ENCODE peak calls at places on chromosomes 7 and 10, in ten cellular contexts. V, N, K, I, T, L, M, C, A and Z are unnamed samples.
A peak's percentile ranks its signal among the peaks of the same experiment; 100 is the strongest.

GRCh38 chr10:95327367-95327766 is 36.6 kb upstream of the PDLIM1 start:
- DNase-seq in A (peak; percentile 56), M (peak; percentile 60), C (peak; percentile 51), T (peak; percentile 68), N (peak; percentile 89), V (peak; percentile 74), I (no peak), K (peak; percentile 57), L (no peak), Z (peak; percentile 88)

GRCh38 chr7:96719164-96719563 is 9.5 kb upstream of the SEM1 start:
- DNase-seq in I (no peak), A (no peak), L (no peak), V (no peak), C (no peak), N (no peak), K (no peak), T (no peak), M (no peak), Z (no peak)

GRCh38 chr7:75920431-75921161 is 5.6 kb downstream of the POR start:
- DNase-seq in N (peak; percentile 28), C (no peak), T (no peak), V (no peak), L (no peak), I (peak; percentile 84), A (no peak), K (no peak), M (no peak), Z (peak; percentile 37)

GRCh38 chr7:601573-602340 is 82.1 kb upstream of the PDGFA start:
- DNase-seq in N (no peak), A (peak; percentile 49), K (peak; percentile 53), I (peak; percentile 60), M (peak; percentile 75), T (no peak), V (no peak), L (no peak), C (no peak), Z (peak; percentile 63)

GRCh38 chr7:1249731-1250130 is 17.1 kb downstream of the UNCX start:
- DNase-seq in C (no peak), I (peak; percentile 47), T (no peak), V (no peak), A (no peak), N (no peak), K (no peak), M (peak; percentile 33), L (no peak), Z (peak; percentile 40)

GRCh38 chr7:158814637-158815036 is 14.7 kb downstream of the ESYT2 start:
- DNase-seq in L (no peak), V (no peak), N (peak; percentile 31), T (no peak), A (no peak), I (no peak), C (no peak), M (no peak), K (no peak), Z (no peak)

GRCh38 chr7:29564455-29565185 is 985 bp downstream of the PRR15 start:
- DNase-seq in K (peak; percentile 28), M (peak; percentile 76), I (peak; percentile 61), V (peak; percentile 56), L (peak; percentile 63), T (peak; percentile 73), A (peak; percentile 48), N (peak; percentile 56), C (peak; percentile 85), Z (peak; percentile 53)

GRCh38 chr7:77497079-77497478 is 40.0 kb upstream of the PTPN12 start:
- DNase-seq in I (no peak), C (no peak), K (no peak), L (no peak), V (no peak), N (no peak), M (no peak), T (no peak), A (no peak), Z (no peak)

GRCh38 chr7:150937848-150938561 is 40.1 kb downstream of the KCNH2 start:
- DNase-seq in L (no peak), C (peak; percentile 79), N (no peak), I (peak; percentile 47), V (no peak), A (no peak), M (peak; percentile 41), K (no peak), T (peak; percentile 82), Z (peak; percentile 50)

GRCh38 chr10:73769396-73769795 is 12.5 kb upstream of the CHCHD1 start:
- DNase-seq in N (no peak), T (no peak), L (no peak), V (no peak), C (no peak), M (no peak), K (no peak), A (no peak), I (no peak), Z (no peak)

GRCh38 chr10:73773152-73773879 is 8.5 kb upstream of the CHCHD1 start:
- DNase-seq in M (no peak), L (no peak), T (no peak), N (no peak), I (no peak), K (no peak), C (no peak), V (peak; percentile 45), A (no peak), Z (no peak)

GRCh38 chr10:73774637-73775036 is 7.2 kb upstream of the CHCHD1 start:
- DNase-seq in V (no peak), A (no peak), C (peak; percentile 28), I (no peak), T (peak; percentile 40), K (no peak), N (peak; percentile 41), M (no peak), L (peak; percentile 27), Z (no peak)

GRCh38 chr10:73772280-73773151 is 9.3 kb upstream of the CHCHD1 start:
- DNase-seq in M (peak; percentile 91), C (peak; percentile 92), L (peak; percentile 84), K (peak; percentile 76), A (peak; percentile 85), I (peak; percentile 92), N (peak; percentile 86), T (peak; percentile 80), V (peak; percentile 90), Z (peak; percentile 90)

DNA sequence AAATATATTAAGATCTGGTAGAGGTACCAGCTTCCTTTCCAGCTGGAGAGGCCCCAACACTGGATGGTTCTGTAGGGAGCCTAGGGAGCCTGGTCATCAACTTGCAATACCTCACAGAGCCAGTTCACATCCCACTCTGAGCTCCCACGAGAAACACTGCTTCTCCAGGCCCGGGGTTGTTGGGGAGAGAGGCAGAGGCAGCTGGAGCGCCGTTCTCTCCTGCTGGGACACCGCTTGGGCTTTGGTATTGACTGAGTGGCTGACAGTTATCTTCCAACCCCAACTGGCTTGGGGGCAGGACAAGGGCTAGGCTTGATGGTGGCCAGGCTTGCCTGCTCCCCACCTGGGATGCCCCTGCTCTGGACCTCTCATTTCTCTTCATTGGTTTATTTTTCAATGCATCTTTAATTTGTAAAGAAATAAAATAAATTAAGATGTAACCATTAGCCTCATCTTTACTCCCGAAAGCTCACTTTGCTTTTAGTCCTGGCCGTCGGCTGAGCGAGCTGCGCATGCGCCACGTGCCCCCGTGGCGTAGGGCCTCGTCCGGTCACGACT is 10.0 kb upstream of the CHCHD1 start:
- DNase-seq in V (peak; percentile 95), T (peak; percentile 46), I (no peak), C (no peak), L (no peak), M (peak; percentile 94), A (peak; percentile 91), K (peak; percentile 89), N (peak; percentile 82), Z (peak; percentile 95)
- TF ChIP-seq CTCF in V (no peak), T (no peak), I (no peak), C (no peak), L (no peak), M (no peak), A (no peak), K (no peak), N (no peak), Z (no peak)

GRCh38 chr7:99394188-99394502 is 14.3 kb downstream of the PDAP1 start:
- DNase-seq in M (no peak), C (no peak), I (no peak), L (no peak), K (no peak), A (no peak), N (no peak), V (no peak), T (no peak), Z (no peak)

GRCh38 chr7:99392659-99393362 is 15.6 kb downstream of the PDAP1 start:
- DNase-seq in M (peak; percentile 88), T (peak; percentile 65), K (peak; percentile 75), N (peak; percentile 60), V (peak; percentile 85), C (no peak), A (peak; percentile 82), I (no peak), L (no peak), Z (peak; percentile 90)

GRCh38 chr7:99393363-99394187 is 14.8 kb downstream of the PDAP1 start:
- DNase-seq in I (no peak), L (no peak), K (peak; percentile 66), A (peak; percentile 64), N (no peak), C (no peak), V (peak; percentile 73), M (no peak), T (no peak), Z (no peak)

GRCh38 chr7:99390941-99391602 is 16.5 kb downstream of the ARPC1B start:
- DNase-seq in V (no peak), N (no peak), K (no peak), L (no peak), C (no peak), I (no peak), M (no peak), T (no peak), A (no peak), Z (no peak)

GRCh38 chr7:99392046-99392445 is 16.4 kb downstream of the PDAP1 start:
- DNase-seq in C (no peak), L (no peak), I (no peak), T (no peak), N (no peak), K (no peak), A (no peak), V (no peak), M (no peak), Z (no peak)
- H3K4me3 ChIP-seq in C (no peak overlapping the region), L (no peak overlapping the region), I (no peak overlapping the region), T (peak overlapping the region; percentile 39), N (no peak overlapping the region), K (peak overlapping the region; percentile 54), A (peak overlapping the region; percentile 75), V (peak overlapping the region; percentile 68), M (peak overlapping the region; percentile 61), Z (peak overlapping the region; percentile 75)

GRCh38 chr7:51451751-51452465 is 135.3 kb upstream of the COBL start:
- DNase-seq in K (no peak), A (no peak), M (no peak), C (no peak), T (no peak), I (no peak), V (no peak), N (no peak), L (peak; percentile 63), Z (no peak)
- TF ChIP-seq CTCF in K (no peak), A (no peak), M (no peak), C (no peak), T (no peak), I (no peak), V (no peak), N (no peak), L (peak; percentile 30), Z (no peak)

DNA sequence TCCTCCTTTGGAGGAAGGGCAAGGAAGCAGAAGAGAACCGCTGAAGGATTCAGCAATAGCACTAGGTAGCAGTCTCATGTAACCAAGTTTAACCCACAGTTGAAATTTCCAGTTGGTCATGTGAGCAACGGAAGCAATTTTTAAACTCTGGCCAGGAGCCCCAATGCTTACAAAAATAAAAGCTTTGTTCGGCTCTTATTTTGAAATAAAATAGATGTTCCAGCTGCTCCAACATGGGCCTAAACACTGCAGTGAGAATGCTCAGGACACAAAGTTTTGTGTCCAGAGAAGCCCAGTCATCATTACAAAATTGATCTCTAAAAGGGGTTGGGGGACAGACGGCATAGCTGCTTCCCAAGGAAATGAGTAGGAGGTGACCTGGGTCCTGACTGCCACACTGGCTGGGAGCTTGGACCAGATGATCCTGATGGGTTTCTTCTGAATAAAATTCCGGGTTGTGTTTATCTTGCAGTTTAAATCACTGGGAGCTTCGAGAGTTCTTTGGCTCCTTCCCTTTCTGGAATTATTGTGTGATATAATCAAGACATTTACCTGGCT is 452 bp upstream of the TMEM140 start:
- DNase-seq in L (no peak), N (peak; percentile 72), K (peak; percentile 48), C (no peak), T (no peak), V (no peak), I (no peak), M (no peak), A (no peak), Z (no peak)
- H3K4me3 ChIP-seq in L (peak overlapping the region; percentile 33), N (peak overlapping the region; percentile 67), K (peak overlapping the region; percentile 52), C (no peak overlapping the region), T (peak overlapping the region; percentile 14), V (peak overlapping the region; percentile 59), I (peak overlapping the region; percentile 62), M (peak overlapping the region; percentile 63), A (peak overlapping the region; percentile 74), Z (peak overlapping the region; percentile 78)